ENCODE peak calls at places on chromosomes 16 and 17, in eight cellular contexts. S is A673, L is fibroblast of pulmonary artery, F is mammary epithelial cell, N is neural progenitor cell, K is prostate gland, X is lung, Z is stomach. Y is an unnamed sample.

GRCh38 chr16:2774161-2774891 is 2.8 kb downstream of the ELOB start:
- DNase-seq in S (no peak), L (no peak), F (no peak), N (no peak), K (no peak), X (no peak), Z (no peak), Y (no peak)

GRCh38 chr17:64032081-64032480 is 11.6 kb upstream of the ICAM2 start:
- DNase-seq in S (no peak), L (no peak), F (peak; percentile 60), N (no peak), K (no peak), X (no peak), Z (no peak), Y (no peak)

GRCh38 chr17:38943607-38944006 is 18.2 kb downstream of the LASP1NB start:
- DNase-seq in S (no peak), L (no peak), F (no peak), N (no peak), K (no peak), X (no peak), Z (no peak), Y (no peak)

GRCh38 chr16:10583269-10583668 is 2.9 kb upstream of the EMP2 start:
- DNase-seq in S (no peak), L (no peak), F (no peak), N (no peak), K (no peak), X (no peak), Z (no peak), Y (no peak)

GRCh38 chr17:10803830-10804498 is at the start of gene TMEM238L:
- DNase-seq in S (no peak), L (no peak), F (no peak), N (no peak), K (no peak), X (no peak), Z (peak; percentile 91), Y (no peak)

GRCh38 chr17:27533874-27534815 is 77.9 kb downstream of the KSR1 start:
- DNase-seq in S (no peak), L (peak; percentile 84), F (peak; percentile 57), N (peak; percentile 54), K (no peak), X (no peak), Z (no peak), Y (peak; percentile 65)

GRCh38 chr16:57667069-57667525 is 1.0 kb upstream of the ADGRG3 start:
- DNase-seq in S (no peak), L (no peak), F (no peak), N (no peak), K (no peak), X (no peak), Z (no peak), Y (no peak)

GRCh38 chr17:22443061-22443460 is 750.7 kb downstream of the KCNJ18 start:
- DNase-seq in S (no peak), L (no peak), F (no peak), N (no peak), K (no peak), X (no peak), Z (no peak), Y (no peak)

GRCh38 chr17:78882546-78883089 is 20.4 kb downstream of the CEP295NL start:
- DNase-seq in S (no peak), L (no peak), F (no peak), N (no peak), K (no peak), X (peak; percentile 46), Z (no peak), Y (no peak)

GRCh38 chr17:42456223-42457106 is 2.2 kb upstream of the ATP6V0A1 start:
- DNase-seq in S (peak; percentile 64), L (peak; percentile 89), F (peak; percentile 68), N (no peak), K (no peak), X (no peak), Z (no peak), Y (peak; percentile 56)

GRCh38 chr17:80361495-80362220 is 53.3 kb upstream of the ENDOV start:
- DNase-seq in S (peak; percentile 55), L (peak; percentile 32), F (no peak), N (peak; percentile 70), K (no peak), X (no peak), Z (no peak), Y (no peak)

GRCh38 chr17:47990962-47991731 is 20.2 kb downstream of the CDK5RAP3 start:
- DNase-seq in S (no peak), L (no peak), F (no peak), N (peak; percentile 89), K (no peak), X (no peak), Z (no peak), Y (no peak)

GRCh38 chr17:4480929-4481898 is 17.5 kb upstream of the SPNS2 start:
- DNase-seq in S (no peak), L (no peak), F (no peak), N (no peak), K (no peak), X (no peak), Z (peak; percentile 78), Y (no peak)

GRCh38 chr16:55526448-55526847 is 17.6 kb downstream of the LPCAT2 start:
- DNase-seq in S (no peak), L (peak; percentile 88), F (peak; percentile 58), N (no peak), K (no peak), X (no peak), Z (no peak), Y (no peak)

GRCh38 chr17:18038149-18038850 is 668 bp downstream of the ATPAF2 start:
- DNase-seq in S (no peak), L (no peak), F (peak; percentile 55), N (no peak), K (no peak), X (no peak), Z (no peak), Y (no peak)

GRCh38 chr17:5879424-5879823 is 190.8 kb upstream of the WSCD1 start:
- DNase-seq in S (no peak), L (no peak), F (no peak), N (no peak), K (no peak), X (no peak), Z (no peak), Y (no peak)

DNA sequence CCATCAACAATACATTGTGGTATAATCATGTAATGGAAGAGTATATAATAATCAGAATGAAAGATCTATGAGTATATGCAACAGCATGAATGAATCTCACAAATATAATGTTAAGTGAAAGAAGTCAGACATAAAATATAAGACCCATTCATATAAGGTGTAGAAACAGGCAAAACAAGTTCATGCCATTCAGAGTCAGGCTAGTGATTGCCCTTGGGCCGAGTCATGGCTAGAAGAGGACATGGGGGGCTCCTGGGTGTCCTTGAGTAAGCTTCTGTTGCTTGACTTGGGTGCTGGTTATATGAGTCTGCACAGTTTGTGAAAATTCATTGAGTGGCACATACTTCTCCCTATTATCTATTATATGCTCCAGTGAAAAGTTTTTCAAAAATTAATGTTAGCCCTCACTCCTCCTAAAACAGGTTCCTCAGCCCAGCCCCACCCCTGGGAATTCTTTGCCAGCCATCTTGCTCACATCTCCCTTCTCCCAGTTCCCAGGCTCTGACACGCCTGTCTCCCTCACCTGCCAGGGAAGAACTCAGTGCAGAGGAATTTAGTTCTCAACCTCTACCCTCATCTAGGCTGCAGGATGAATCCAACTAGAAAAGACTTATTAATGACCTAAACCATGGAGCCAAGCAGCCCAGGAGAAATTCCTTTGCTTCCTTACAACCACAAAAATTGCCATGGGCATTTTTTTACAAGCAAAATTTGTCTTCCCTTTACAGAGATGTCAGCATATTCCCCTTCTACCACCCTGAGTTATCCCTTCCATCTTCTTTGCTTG is 52.4 kb upstream of the NFAT5 start:
- DNase-seq in S (no peak), L (no peak), F (peak; percentile 95), N (no peak), K (no peak), X (no peak), Z (no peak), Y (peak; percentile 30)
- H3K4me3 ChIP-seq in S (no peak overlapping the region), L (no peak overlapping the region), F (no peak overlapping the region), N (no peak overlapping the region), K (no peak overlapping the region), X (no peak overlapping the region), Z (no peak overlapping the region), Y (no peak overlapping the region)

GRCh38 chr16:68083239-68083781 is 1.9 kb upstream of the NFATC3 start:
- DNase-seq in S (no peak), L (no peak), F (no peak), N (no peak), K (no peak), X (no peak), Z (no peak), Y (no peak)

GRCh38 chr16:68084504-68085258 is 489 bp upstream of the NFATC3 start:
- DNase-seq in S (peak; percentile 90), L (peak; percentile 61), F (peak; percentile 48), N (peak; percentile 93), K (peak; percentile 81), X (peak; percentile 89), Z (peak; percentile 82), Y (no peak)

GRCh38 chr16:68085259-68086071 is at the start of gene NFATC3:
- DNase-seq in S (peak; percentile 98), L (peak; percentile 97), F (peak; percentile 93), N (peak; percentile 99), K (peak; percentile 98), X (peak; percentile 98), Z (peak; percentile 99), Y (peak; percentile 78)

GRCh38 chr16:68082596-68083238 is 2.5 kb upstream of the NFATC3 start:
- DNase-seq in S (no peak), L (no peak), F (no peak), N (no peak), K (no peak), X (no peak), Z (no peak), Y (no peak)

GRCh38 chr16:68083861-68084503 is 1.2 kb upstream of the NFATC3 start:
- DNase-seq in S (no peak), L (no peak), F (no peak), N (peak; percentile 64), K (no peak), X (no peak), Z (no peak), Y (no peak)
- TF ChIP-seq CTCF in S (no peak), L (no peak), F (peak; percentile 3), N (no peak), K (no peak), X (no peak), Z (no peak), Y (peak; percentile 14)

DNA sequence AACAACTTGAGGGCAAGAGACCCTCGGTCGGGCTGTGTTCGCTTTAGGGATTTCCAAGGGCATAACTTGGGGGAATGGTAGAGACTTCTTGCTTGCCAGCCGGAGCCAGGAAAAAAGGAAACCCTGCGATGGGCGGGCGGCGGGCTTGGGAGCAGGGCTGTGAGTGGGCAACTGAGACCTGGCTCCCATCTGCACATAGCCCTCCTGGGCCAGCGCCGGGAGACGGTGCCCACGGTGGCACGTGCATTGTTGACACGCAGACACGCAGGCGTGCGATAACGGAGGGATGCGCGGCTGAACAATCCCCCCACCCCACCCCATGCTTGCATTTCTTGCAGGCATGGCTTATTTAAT is 17.0 kb upstream of the ZFHX3 start:
- DNase-seq in S (no peak), L (no peak), F (no peak), N (no peak), K (no peak), X (no peak), Z (no peak), Y (no peak)
- H3K4me3 ChIP-seq in S (peak overlapping the region; percentile 8), L (peak overlapping the region; percentile 45), F (peak overlapping the region; percentile 2), N (no peak overlapping the region), K (no peak overlapping the region), X (no peak overlapping the region), Z (no peak overlapping the region), Y (peak overlapping the region; percentile 39)

DNA sequence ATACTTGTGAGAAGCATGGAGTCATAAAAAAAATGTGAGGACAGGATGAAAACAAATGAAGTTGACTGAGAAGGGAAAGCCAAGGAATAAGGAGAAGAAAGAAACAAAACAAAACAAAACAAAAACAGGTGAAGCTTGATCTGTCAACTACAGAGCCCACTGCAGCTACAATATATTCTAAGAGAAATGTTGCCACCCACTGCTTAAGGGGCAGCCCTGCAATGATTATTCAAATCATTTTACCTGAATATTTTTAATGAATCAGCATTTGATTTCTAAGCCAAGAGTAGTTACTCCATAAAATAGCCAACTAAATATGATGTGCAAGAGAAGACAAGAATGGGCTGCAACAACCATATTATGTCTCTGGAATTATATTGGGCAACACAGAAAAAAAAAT is 252.0 kb upstream of the KIF2B start:
- DNase-seq in S (no peak), L (no peak), F (no peak), N (no peak), K (no peak), X (no peak), Z (no peak), Y (no peak)
- TF ChIP-seq CTCF in S (no peak), L (no peak), F (no peak), N (no peak), K (no peak), X (no peak), Z (no peak), Y (no peak)

Y was measured in retinal pigment epithelial cell.